ENCODE peak calls at places on chromosomes 11 and 22, in six cellular contexts. One of them, this sample, is unnamed.

GRCh38 chr22:44385781-44386180 is 73.0 kb upstream of the SHISAL1 start:
- DNase-seq in GM23248: no peak
- DNase-seq in PC-3: no peak
- DNase-seq in SK-N-SH: no peak
- DNase-seq in HCT116: no peak
- DNase-seq in GM23338: no peak
- DNase-seq in this sample: no peak

GRCh38 chr11:107747622-107748021 is 35.8 kb upstream of the SLN start:
- DNase-seq in GM23338: peak; percentile 13
- DNase-seq in PC-3: no peak
- DNase-seq in SK-N-SH: no peak
- DNase-seq in HCT116: no peak
- DNase-seq in GM23248: no peak
- DNase-seq in this sample: no peak

GRCh38 chr11:15920856-15921629 is 435.3 kb downstream of the SOX6 start:
- DNase-seq in SK-N-SH: no peak
- DNase-seq in GM23248: no peak
- DNase-seq in GM23338: no peak
- DNase-seq in HCT116: no peak
- DNase-seq in PC-3: no peak
- DNase-seq in this sample: no peak

GRCh38 chr11:14908214-14908880 is 16.3 kb upstream of the CYP2R1 start:
- DNase-seq in GM23248: peak; percentile 60
- DNase-seq in GM23338: peak; percentile 70
- DNase-seq in PC-3: peak; percentile 61
- DNase-seq in SK-N-SH: peak; percentile 55
- DNase-seq in HCT116: peak; percentile 51
- DNase-seq in this sample: peak; percentile 70

GRCh38 chr11:68142028-68142412 is 20.8 kb upstream of the CHKA start:
- DNase-seq in GM23338: no peak
- DNase-seq in PC-3: peak; percentile 61
- DNase-seq in SK-N-SH: no peak
- DNase-seq in HCT116: no peak
- DNase-seq in GM23248: no peak
- DNase-seq in this sample: no peak

GRCh38 chr11:94939346-94939745 is 34.0 kb downstream of the CWC15 start:
- DNase-seq in GM23338: no peak
- DNase-seq in HCT116: no peak
- DNase-seq in SK-N-SH: no peak
- DNase-seq in GM23248: no peak
- DNase-seq in PC-3: no peak
- DNase-seq in this sample: no peak

GRCh38 chr22:25406510-25407210 is 157.8 kb upstream of the GRK3 start:
- DNase-seq in PC-3: no peak
- DNase-seq in GM23248: no peak
- DNase-seq in GM23338: no peak
- DNase-seq in SK-N-SH: no peak
- DNase-seq in HCT116: no peak
- DNase-seq in this sample: no peak

GRCh38 chr11:114563077-114563476 is 3.4 kb upstream of the NXPE1 start:
- DNase-seq in GM23248: peak; percentile 39
- DNase-seq in GM23338: no peak
- DNase-seq in PC-3: peak; percentile 88
- DNase-seq in HCT116: peak; percentile 27
- DNase-seq in SK-N-SH: no peak
- DNase-seq in this sample: peak; percentile 49

GRCh38 chr11:30346068-30346688 is 23.3 kb downstream of the ARL14EP start:
- DNase-seq in GM23338: peak; percentile 83
- DNase-seq in SK-N-SH: peak; percentile 43
- DNase-seq in GM23248: peak; percentile 74
- DNase-seq in HCT116: peak; percentile 15
- DNase-seq in PC-3: peak; percentile 64
- DNase-seq in this sample: peak; percentile 87

GRCh38 chr11:69001301-69002081 is 11.6 kb downstream of the MRGPRF start:
- DNase-seq in PC-3: no peak
- DNase-seq in SK-N-SH: peak; percentile 31
- DNase-seq in GM23338: no peak
- DNase-seq in GM23248: no peak
- DNase-seq in HCT116: no peak
- DNase-seq in this sample: peak; percentile 1

GRCh38 chr11:12083380-12083779 is 27.0 kb upstream of the MICAL2 start:
- DNase-seq in PC-3: no peak
- DNase-seq in GM23248: no peak
- DNase-seq in SK-N-SH: no peak
- DNase-seq in HCT116: no peak
- DNase-seq in GM23338: peak; percentile 44
- DNase-seq in this sample: no peak

GRCh38 chr11:2662430-2663299 is 37.1 kb downstream of the KCNQ1OT1 start:
- DNase-seq in GM23248: no peak
- DNase-seq in SK-N-SH: no peak
- DNase-seq in HCT116: no peak
- DNase-seq in PC-3: no peak
- DNase-seq in GM23338: no peak
- DNase-seq in this sample: no peak

GRCh38 chr22:44616461-44616860 is 85.5 kb upstream of the PRR5 start:
- DNase-seq in GM23338: no peak
- DNase-seq in PC-3: no peak
- DNase-seq in SK-N-SH: peak; percentile 16
- DNase-seq in HCT116: no peak
- DNase-seq in GM23248: no peak
- DNase-seq in this sample: no peak

GRCh38 chr11:65718964-65719492 is 1.6 kb downstream of the RNASEH2C start:
- DNase-seq in PC-3: no peak
- DNase-seq in HCT116: no peak
- DNase-seq in GM23338: no peak
- DNase-seq in SK-N-SH: peak; percentile 52
- DNase-seq in GM23248: peak; percentile 48
- DNase-seq in this sample: peak; percentile 19

GRCh38 chr11:86230921-86231320 is 13.6 kb upstream of the EED start:
- DNase-seq in GM23248: peak; percentile 79
- DNase-seq in GM23338: no peak
- DNase-seq in SK-N-SH: no peak
- DNase-seq in HCT116: no peak
- DNase-seq in PC-3: peak; percentile 51
- DNase-seq in this sample: no peak

GRCh38 chr22:41800348-41801146 is at the start of gene CCDC134:
- DNase-seq in GM23338: peak; percentile 92
- DNase-seq in SK-N-SH: peak; percentile 93
- DNase-seq in HCT116: peak; percentile 41
- DNase-seq in GM23248: peak; percentile 92
- DNase-seq in PC-3: peak; percentile 80
- DNase-seq in this sample: peak; percentile 94

GRCh38 chr11:69873166-69874077 is 54.2 kb upstream of the FGF3 start:
- DNase-seq in SK-N-SH: no peak
- DNase-seq in HCT116: no peak
- DNase-seq in GM23338: no peak
- DNase-seq in PC-3: no peak
- DNase-seq in GM23248: no peak
- DNase-seq in this sample: no peak

GRCh38 chr11:130209128-130209932 is 49.7 kb downstream of the ST14 start:
- DNase-seq in HCT116: no peak
- DNase-seq in SK-N-SH: peak; percentile 79
- DNase-seq in PC-3: no peak
- DNase-seq in GM23248: no peak
- DNase-seq in GM23338: no peak
- DNase-seq in this sample: no peak

GRCh38 chr22:49657275-49657973 is 170.2 kb downstream of the BRD1 start:
- DNase-seq in SK-N-SH: no peak
- DNase-seq in PC-3: no peak
- DNase-seq in HCT116: peak; percentile 71
- DNase-seq in GM23248: no peak
- DNase-seq in GM23338: no peak
- DNase-seq in this sample: no peak

GRCh38 chr11:123197711-123198110 is 2.7 kb upstream of the CLMP start:
- DNase-seq in PC-3: peak; percentile 77
- DNase-seq in GM23338: no peak
- DNase-seq in GM23248: peak; percentile 97
- DNase-seq in HCT116: no peak
- DNase-seq in SK-N-SH: no peak
- DNase-seq in this sample: no peak

GRCh38 chr11:3002346-3002745 is 10.2 kb upstream of the NAP1L4 start:
- DNase-seq in HCT116: no peak
- DNase-seq in GM23338: no peak
- DNase-seq in GM23248: no peak
- DNase-seq in PC-3: no peak
- DNase-seq in SK-N-SH: no peak
- DNase-seq in this sample: no peak

GRCh38 chr11:119689318-119689717 is 39.7 kb downstream of the NECTIN1 start:
- DNase-seq in SK-N-SH: no peak
- DNase-seq in GM23248: no peak
- DNase-seq in HCT116: no peak
- DNase-seq in PC-3: no peak
- DNase-seq in GM23338: no peak
- DNase-seq in this sample: no peak

GRCh38 chr11:70233511-70233919 is 30.4 kb downstream of the FADD start:
- DNase-seq in SK-N-SH: no peak
- DNase-seq in GM23338: no peak
- DNase-seq in PC-3: peak; percentile 100
- DNase-seq in HCT116: peak; percentile 98
- DNase-seq in GM23248: peak; percentile 91
- DNase-seq in this sample: peak; percentile 58

GRCh38 chr11:6646631-6647281 is 8.9 kb downstream of the DCHS1 start:
- DNase-seq in GM23338: peak; percentile 29
- DNase-seq in GM23248: peak; percentile 63
- DNase-seq in HCT116: no peak
- DNase-seq in PC-3: no peak
- DNase-seq in SK-N-SH: peak; percentile 88
- DNase-seq in this sample: peak; percentile 74

GRCh38 chr11:43034341-43034740 is 277.5 kb upstream of the API5 start:
- DNase-seq in PC-3: no peak
- DNase-seq in GM23248: no peak
- DNase-seq in SK-N-SH: no peak
- DNase-seq in HCT116: no peak
- DNase-seq in GM23338: no peak
- DNase-seq in this sample: no peak

GRCh38 chr11:57277845-57278720 is 41.0 kb upstream of the APLNR start:
- DNase-seq in GM23248: peak; percentile 90
- DNase-seq in SK-N-SH: peak; percentile 73
- DNase-seq in GM23338: peak; percentile 92
- DNase-seq in PC-3: peak; percentile 89
- DNase-seq in HCT116: peak; percentile 69
- DNase-seq in this sample: peak; percentile 88

GRCh38 chr11:2215561-2216399 is 44.2 kb upstream of the TH start:
- DNase-seq in GM23248: no peak
- DNase-seq in SK-N-SH: peak; percentile 27
- DNase-seq in PC-3: no peak
- DNase-seq in HCT116: no peak
- DNase-seq in GM23338: no peak
- DNase-seq in this sample: no peak

GRCh38 chr11:35583843-35584242 is 34.4 kb upstream of the FJX1 start:
- DNase-seq in HCT116: no peak
- DNase-seq in PC-3: peak; percentile 6
- DNase-seq in GM23338: no peak
- DNase-seq in GM23248: peak; percentile 22
- DNase-seq in SK-N-SH: no peak
- DNase-seq in this sample: no peak

GRCh38 chr11:134363592-134363991 is 31.8 kb downstream of the GLB1L2 start:
- DNase-seq in PC-3: no peak
- DNase-seq in GM23338: no peak
- DNase-seq in GM23248: no peak
- DNase-seq in HCT116: no peak
- DNase-seq in SK-N-SH: no peak
- DNase-seq in this sample: no peak
- H3K4me1 ChIP-seq in PC-3: no peaks in the 10 kb centered on the region
- H3K4me1 ChIP-seq in GM23338: no peaks in the 10 kb centered on the region
- H3K4me1 ChIP-seq in GM23248: no peaks in the 10 kb centered on the region
- H3K4me1 ChIP-seq in HCT116: no peaks in the 10 kb centered on the region
- H3K4me1 ChIP-seq in SK-N-SH: no peaks in the 10 kb centered on the region
- H3K4me1 ChIP-seq in this sample: no peaks in the 10 kb centered on the region

GRCh38 chr11:62493801-62494200 is 52.8 kb downstream of the AHNAK start:
- DNase-seq in PC-3: no peak
- DNase-seq in SK-N-SH: no peak
- DNase-seq in HCT116: no peak
- DNase-seq in GM23338: no peak
- DNase-seq in GM23248: no peak
- DNase-seq in this sample: no peak

GRCh38 chr11:62492586-62492985 is 54.0 kb downstream of the AHNAK start:
- DNase-seq in HCT116: no peak
- DNase-seq in PC-3: no peak
- DNase-seq in SK-N-SH: no peak
- DNase-seq in GM23248: no peak
- DNase-seq in GM23338: no peak
- DNase-seq in this sample: no peak

GRCh38 chr11:62491571-62492329 is 54.9 kb downstream of the AHNAK start:
- DNase-seq in SK-N-SH: no peak
- DNase-seq in PC-3: no peak
- DNase-seq in GM23248: no peak
- DNase-seq in GM23338: no peak
- DNase-seq in HCT116: no peak
- DNase-seq in this sample: no peak

GRCh38 chr11:62496676-62497075 is 49.9 kb downstream of the AHNAK start:
- DNase-seq in GM23338: no peak
- DNase-seq in SK-N-SH: no peak
- DNase-seq in GM23248: no peak
- DNase-seq in HCT116: no peak
- DNase-seq in PC-3: no peak
- DNase-seq in this sample: no peak

DNA sequence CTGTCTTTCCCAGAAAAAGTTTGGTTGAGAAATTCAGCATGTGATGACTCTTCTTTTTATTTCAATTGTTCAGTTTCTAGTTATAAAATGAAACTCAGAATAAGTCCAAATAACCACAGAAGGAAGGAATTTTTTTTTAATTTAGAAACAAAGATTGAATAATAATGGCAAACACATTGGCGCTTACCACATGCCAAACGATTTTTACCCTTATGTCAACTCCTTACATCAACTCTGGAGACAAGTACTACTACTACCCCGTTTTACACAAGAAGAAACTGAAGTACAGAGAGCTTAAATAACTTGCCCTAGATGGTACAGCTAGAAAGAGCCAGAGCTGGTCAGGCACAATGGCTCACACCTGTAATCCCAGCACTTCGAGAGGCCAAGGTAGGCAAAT is 52.4 kb downstream of the AHNAK start:
- DNase-seq in SK-N-SH: no peak
- DNase-seq in HCT116: no peak
- DNase-seq in GM23338: no peak
- DNase-seq in PC-3: no peak
- DNase-seq in GM23248: no peak
- DNase-seq in this sample: no peak
- TF ChIP-seq EZH2phosphoT487 in SK-N-SH: no peak
- TF ChIP-seq EZH2phosphoT487 in HCT116: no peak
- TF ChIP-seq EZH2phosphoT487 in GM23338: no peak
- TF ChIP-seq EZH2phosphoT487 in PC-3: no peak
- TF ChIP-seq EZH2phosphoT487 in GM23248: no peak
- TF ChIP-seq EZH2phosphoT487 in this sample: no peak

GRCh38 chr22:21652010-21652546 is 10.0 kb downstream of the SDF2L1 start:
- DNase-seq in GM23248: peak; percentile 95
- DNase-seq in GM23338: peak; percentile 96
- DNase-seq in SK-N-SH: peak; percentile 93
- DNase-seq in PC-3: peak; percentile 89
- DNase-seq in HCT116: peak; percentile 55
- DNase-seq in this sample: peak; percentile 91
- H3K4me1 ChIP-seq in GM23248: peaks cover 7% of the 10 kb centered on the region
- H3K4me1 ChIP-seq in GM23338: peaks cover 26% of the 10 kb centered on the region
- H3K4me1 ChIP-seq in SK-N-SH: peaks cover 8% of the 10 kb centered on the region
- H3K4me1 ChIP-seq in PC-3: no peaks in the 10 kb centered on the region
- H3K4me1 ChIP-seq in HCT116: peaks cover 22% of the 10 kb centered on the region
- H3K4me1 ChIP-seq in this sample: peaks cover 17% of the 10 kb centered on the region

GRCh38 chr11:76823481-76824028 is 37.2 kb upstream of the ACER3 start:
- DNase-seq in GM23248: peak; percentile 81
- DNase-seq in PC-3: peak; percentile 99
- DNase-seq in SK-N-SH: no peak
- DNase-seq in HCT116: peak; percentile 88
- DNase-seq in GM23338: peak; percentile 52
- DNase-seq in this sample: no peak
- TF ChIP-seq EZH2phosphoT487 in GM23248: no peak
- TF ChIP-seq EZH2phosphoT487 in PC-3: no peak
- TF ChIP-seq EZH2phosphoT487 in SK-N-SH: no peak
- TF ChIP-seq EZH2phosphoT487 in HCT116: no peak
- TF ChIP-seq EZH2phosphoT487 in GM23338: no peak
- TF ChIP-seq EZH2phosphoT487 in this sample: no peak